ENCODE peak calls at places on chromosome 6, in five cellular contexts. V is NCI-H774, F is D341Med, Q is posterior vena cava, Y is IMR-90. P is an unnamed sample.

GRCh38 chr6:130033999-130034814 is 15.8 kb downstream of the L3MBTL3 start:
- DNase-seq in V (no peak), F (no peak), Q (no peak), Y (peak), P (peak)

GRCh38 chr6:125041740-125042459 is 79.7 kb downstream of the RNF217 start:
- DNase-seq in V (no peak), F (no peak), Q (no peak), Y (peak), P (no peak)

GRCh38 chr6:20630136-20630535 is 95.9 kb downstream of the CDKAL1 start:
- DNase-seq in V (no peak), F (no peak), Q (no peak), Y (no peak), P (no peak)

GRCh38 chr6:75210885-75211739 is 5.3 kb upstream of the COL12A1 start:
- DNase-seq in V (peak), F (no peak), Q (no peak), Y (peak), P (no peak)

GRCh38 chr6:32843321-32843978 is 397 bp downstream of the PSMB8 start:
- DNase-seq in V (no peak), F (no peak), Q (no peak), Y (no peak), P (no peak)

GRCh38 chr6:4906942-4907300 is 96.9 kb downstream of the RPP40 start:
- DNase-seq in V (no peak), F (no peak), Q (no peak), Y (peak), P (no peak)

GRCh38 chr6:26284537-26285142 is 80.4 kb upstream of the BTN3A2 start:
- DNase-seq in V (peak), F (peak), Q (peak), Y (peak), P (no peak)

GRCh38 chr6:137417411-137417810 is 76.8 kb downstream of the OLIG3 start:
- DNase-seq in V (no peak), F (no peak), Q (no peak), Y (peak), P (no peak)

GRCh38 chr6:134422426-134423231 is 104.7 kb upstream of the SGK1 start:
- DNase-seq in V (no peak), F (no peak), Q (no peak), Y (peak), P (peak)

GRCh38 chr6:99295276-99295675 is 54.2 kb downstream of the FAXC start:
- DNase-seq in V (no peak), F (no peak), Q (no peak), Y (no peak), P (no peak)

GRCh38 chr6:106973841-106974336 is 640 bp downstream of the CD24 start:
- DNase-seq in V (peak), F (peak), Q (no peak), Y (no peak), P (no peak)

GRCh38 chr6:52691718-52692117 is 20.8 kb downstream of the TMEM14A start:
- DNase-seq in V (no peak), F (no peak), Q (no peak), Y (peak), P (no peak)

GRCh38 chr6:4667591-4667990 is 108.6 kb upstream of the CDYL start:
- DNase-seq in V (no peak), F (no peak), Q (no peak), Y (no peak), P (no peak)

GRCh38 chr6:111121789-111122350 is 34.6 kb downstream of the SLC16A10 start:
- DNase-seq in V (no peak), F (no peak), Q (no peak), Y (no peak), P (no peak)

GRCh38 chr6:164109770-164110140 is 695.2 kb downstream of the QKI start:
- DNase-seq in V (no peak), F (peak), Q (no peak), Y (no peak), P (no peak)

GRCh38 chr6:124076336-124077048 is 272.8 kb downstream of the NKAIN2 start:
- DNase-seq in V (no peak), F (peak), Q (no peak), Y (no peak), P (no peak)

GRCh38 chr6:90415178-90415577 is 118.5 kb upstream of the BACH2 start:
- DNase-seq in V (no peak), F (no peak), Q (no peak), Y (no peak), P (no peak)

GRCh38 chr6:104952911-104953409 is 3.9 kb upstream of the LIN28B start:
- DNase-seq in V (no peak), F (peak), Q (no peak), Y (no peak), P (no peak)

GRCh38 chr6:45514454-45514853 is 136.7 kb upstream of the SUPT3H start:
- DNase-seq in V (no peak), F (no peak), Q (no peak), Y (peak), P (no peak)

GRCh38 chr6:11500008-11500407 is 37.5 kb upstream of the TMEM170B start:
- DNase-seq in V (no peak), F (no peak), Q (no peak), Y (peak), P (peak)

GRCh38 chr6:41767112-41767946 is 12.4 kb downstream of the FRS3 start:
- DNase-seq in V (no peak), F (no peak), Q (peak), Y (peak), P (peak)

GRCh38 chr6:98136333-98136732 is 698.0 kb upstream of the POU3F2 start:
- DNase-seq in V (no peak), F (no peak), Q (no peak), Y (no peak), P (no peak)

GRCh38 chr6:130178692-130179091 is 44.1 kb downstream of the SAMD3 start:
- DNase-seq in V (no peak), F (no peak), Q (no peak), Y (peak), P (peak)

GRCh38 chr6:110541701-110542309 is 65.4 kb upstream of the SLC22A16 start:
- DNase-seq in V (no peak), F (no peak), Q (no peak), Y (no peak), P (no peak)

GRCh38 chr6:99307295-99307907 is 42.1 kb downstream of the FAXC start:
- DNase-seq in V (no peak), F (no peak), Q (no peak), Y (no peak), P (no peak)